ENCODE peak calls at places on chromosome 11, in seven cellular contexts. Q, R, N, W, V, E and H are unnamed samples.
A peak's percentile ranks its signal among the peaks of the same experiment; 100 is the strongest.

GRCh38 chr11:17763703-17764102 is 29.1 kb downstream of the KCNC1 start:
- DNase-seq in Q (no peak), R (no peak), N (no peak), W (no peak), V (no peak), E (no peak), H (no peak)

GRCh38 chr11:58958500-58958899 is 19.2 kb downstream of the GLYATL1 start:
- DNase-seq in Q (peak; percentile 44), R (peak; percentile 2), N (peak; percentile 5), W (no peak), V (no peak), E (peak; percentile 30), H (no peak)

GRCh38 chr11:25206762-25207161 is 709.9 kb downstream of the LUZP2 start:
- DNase-seq in Q (no peak), R (no peak), N (no peak), W (no peak), V (no peak), E (no peak), H (no peak)

GRCh38 chr11:134849833-134850232 is 437.8 kb upstream of the B3GAT1 start:
- DNase-seq in Q (no peak), R (no peak), N (no peak), W (no peak), V (no peak), E (no peak), H (no peak)

GRCh38 chr11:117851852-117852251 is 24.6 kb downstream of the FXYD6 start:
- DNase-seq in Q (no peak), R (no peak), N (no peak), W (peak; percentile 5), V (no peak), E (no peak), H (no peak)

GRCh38 chr11:75384438-75385080 is 14.8 kb upstream of the RPS3 start:
- DNase-seq in Q (peak; percentile 92), R (no peak), N (peak; percentile 50), W (peak; percentile 26), V (peak; percentile 47), E (peak; percentile 53), H (no peak)

GRCh38 chr11:114061053-114062049 is 1.8 kb downstream of the ZBTB16 start:
- DNase-seq in Q (no peak), R (no peak), N (no peak), W (no peak), V (no peak), E (peak; percentile 60), H (peak; percentile 49)

GRCh38 chr11:30798547-30799236 is 212.5 kb upstream of the MPPED2 start:
- DNase-seq in Q (no peak), R (no peak), N (no peak), W (no peak), V (no peak), E (no peak), H (no peak)

GRCh38 chr11:16791494-16791961 is 53.1 kb downstream of the C11orf58 start:
- DNase-seq in Q (peak; percentile 88), R (no peak), N (peak; percentile 92), W (peak; percentile 91), V (peak; percentile 95), E (peak; percentile 73), H (no peak)

GRCh38 chr11:35923452-35923851 is 20.4 kb upstream of the LDLRAD3 start:
- DNase-seq in Q (no peak), R (no peak), N (no peak), W (no peak), V (no peak), E (no peak), H (no peak)

GRCh38 chr11:60925685-60926267 is 1.5 kb downstream of the TMEM132A start:
- DNase-seq in Q (peak; percentile 91), R (no peak), N (no peak), W (no peak), V (peak; percentile 89), E (no peak), H (no peak)

GRCh38 chr11:11229691-11230090 is 123.4 kb downstream of the CSNK2A3 start:
- DNase-seq in Q (peak; percentile 67), R (no peak), N (no peak), W (no peak), V (peak; percentile 2), E (no peak), H (no peak)

GRCh38 chr11:129855086-129855485 is 39.4 kb downstream of the TMEM45B start:
- DNase-seq in Q (peak; percentile 84), R (no peak), N (no peak), W (no peak), V (no peak), E (no peak), H (no peak)

GRCh38 chr11:100830295-100830694 is 143.2 kb downstream of the ARHGAP42 start:
- DNase-seq in Q (no peak), R (no peak), N (no peak), W (peak; percentile 34), V (no peak), E (no peak), H (no peak)

GRCh38 chr11:121614661-121615240 is 162.0 kb upstream of the SORL1-AS1 start:
- DNase-seq in Q (peak; percentile 80), R (no peak), N (no peak), W (no peak), V (no peak), E (no peak), H (no peak)
- H3K4me3 ChIP-seq in Q (no peak overlapping the region), R (no peak overlapping the region), N (no peak overlapping the region), W (no peak overlapping the region), V (no peak overlapping the region), E (no peak overlapping the region), H (no peak overlapping the region)

GRCh38 chr11:125637840-125638239 is 12.9 kb downstream of the CHEK1 start:
- DNase-seq in Q (peak; percentile 23), R (no peak), N (no peak), W (no peak), V (no peak), E (no peak), H (no peak)
- TF ChIP-seq CTCF in Q (no peak), R (no peak), N (no peak), W (no peak), V (no peak), E (no peak), H (no peak)

GRCh38 chr11:2993000-2993330 is 836 bp upstream of the NAP1L4 start:
- DNase-seq in Q (no peak), R (no peak), N (no peak), W (no peak), V (no peak), E (no peak), H (no peak)
- H3K4me3 ChIP-seq in Q (peak overlapping the region; percentile 94), R (peak overlapping the region; percentile 67), N (peak overlapping the region; percentile 86), W (peak overlapping the region; percentile 92), V (peak overlapping the region; percentile 92), E (peak overlapping the region; percentile 96), H (peak overlapping the region; percentile 91)

GRCh38 chr11:34886609-34887008 is 29.6 kb downstream of the APIP start:
- DNase-seq in Q (peak; percentile 29), R (no peak), N (no peak), W (no peak), V (no peak), E (no peak), H (no peak)

GRCh38 chr11:34891611-34892010 is 24.6 kb downstream of the APIP start:
- DNase-seq in Q (no peak), R (no peak), N (no peak), W (no peak), V (no peak), E (no peak), H (no peak)

GRCh38 chr11:34887260-34887659 is 28.9 kb downstream of the APIP start:
- DNase-seq in Q (no peak), R (no peak), N (no peak), W (no peak), V (no peak), E (no peak), H (peak; percentile 19)

GRCh38 chr11:34890812-34891211 is 25.4 kb downstream of the APIP start:
- DNase-seq in Q (peak; percentile 78), R (no peak), N (peak; percentile 46), W (peak; percentile 47), V (peak; percentile 55), E (no peak), H (peak; percentile 36)

GRCh38 chr11:34890089-34890488 is 26.1 kb downstream of the APIP start:
- DNase-seq in Q (peak; percentile 57), R (no peak), N (no peak), W (no peak), V (no peak), E (no peak), H (no peak)
- TF ChIP-seq CTCF in Q (peak; percentile 70), R (no peak), N (no peak), W (peak; percentile 23), V (peak; percentile 28), E (no peak), H (peak; percentile 39)

DNA sequence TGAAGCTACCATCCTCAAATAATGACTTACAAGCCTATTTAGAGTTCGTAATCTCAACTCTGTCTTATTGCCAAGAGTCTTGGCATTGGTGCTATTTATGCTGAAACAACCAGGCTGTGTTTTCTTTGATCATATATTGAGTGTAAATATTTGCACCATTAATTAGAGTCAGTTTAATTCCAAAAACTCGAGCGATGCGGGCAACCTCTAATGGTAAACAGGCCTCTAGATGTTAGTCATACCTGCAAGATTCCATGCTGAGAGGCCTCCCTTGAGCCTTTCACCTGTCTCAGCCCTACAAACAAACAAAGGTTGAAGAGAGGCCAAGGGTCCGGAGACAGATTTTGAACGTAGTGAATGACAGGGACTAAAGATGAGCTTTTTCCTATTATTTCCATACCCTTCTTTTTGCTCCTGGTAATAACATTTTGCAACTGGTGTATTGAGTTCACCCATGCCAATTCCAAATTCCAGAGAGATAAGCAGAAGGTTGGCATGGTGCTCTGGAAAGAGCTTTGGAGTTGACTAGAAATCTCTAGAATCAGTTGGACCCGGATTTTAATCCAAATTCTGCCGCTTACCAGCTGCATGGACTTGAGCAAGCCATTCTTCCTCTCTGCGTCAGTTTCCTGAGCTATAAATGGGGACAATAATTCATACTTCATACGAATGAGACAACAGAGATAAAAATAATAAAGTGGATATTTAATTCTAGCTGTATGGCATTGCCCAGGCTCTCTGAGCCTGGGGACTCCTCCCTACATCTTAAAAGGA is 99.1 kb upstream of the ANO1 start:
- DNase-seq in Q (no peak), R (no peak), N (no peak), W (no peak), V (no peak), E (no peak), H (no peak)
- H3K4me3 ChIP-seq in Q (no peak overlapping the region), R (no peak overlapping the region), N (no peak overlapping the region), W (no peak overlapping the region), V (no peak overlapping the region), E (no peak overlapping the region), H (no peak overlapping the region)

DNA sequence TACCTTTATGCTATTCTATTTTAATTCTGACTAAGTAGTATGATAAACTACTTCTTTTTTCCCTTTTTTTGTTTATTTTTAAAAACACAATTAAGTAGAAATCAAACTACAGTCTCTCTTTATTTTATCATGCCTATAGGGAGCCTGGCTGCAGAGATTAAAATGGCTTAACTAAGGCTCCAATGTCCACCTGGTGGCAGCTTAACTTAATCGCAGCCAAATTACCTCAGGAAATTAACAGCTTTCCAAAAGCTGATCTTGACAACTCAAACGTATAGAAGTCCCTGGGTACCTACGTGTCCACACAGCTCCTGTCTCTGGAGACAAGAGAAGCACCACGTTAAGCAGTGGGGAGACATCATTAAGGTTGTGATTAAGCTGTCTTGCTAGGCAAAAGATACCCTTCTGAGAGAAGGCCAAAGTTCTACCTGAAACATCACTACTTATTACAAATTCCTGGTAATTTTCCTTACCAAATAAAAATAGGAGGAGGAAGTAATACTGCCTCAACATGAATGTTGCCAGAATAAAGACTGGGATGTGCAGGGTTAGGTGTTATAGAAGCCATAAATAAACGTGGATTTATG is 63.2 kb upstream of the SNX19 start:
- DNase-seq in Q (peak; percentile 72), R (no peak), N (peak; percentile 42), W (peak; percentile 11), V (peak; percentile 61), E (no peak), H (peak; percentile 2)
- TF ChIP-seq CTCF in Q (peak; percentile 74), R (peak; percentile 26), N (peak; percentile 65), W (peak; percentile 72), V (peak; percentile 66), E (no peak), H (peak; percentile 64)

GRCh38 chr11:90447651-90448050 is 224.8 kb upstream of the CHORDC1 start:
- DNase-seq in Q (no peak), R (no peak), N (no peak), W (no peak), V (no peak), E (no peak), H (no peak)
- H3K4me3 ChIP-seq in Q (no peak overlapping the region), R (no peak overlapping the region), N (no peak overlapping the region), W (no peak overlapping the region), V (no peak overlapping the region), E (no peak overlapping the region), H (no peak overlapping the region)